ENCODE peak calls at places on chromosome 5, in five cellular contexts. One of them, this sample, is unnamed.

GRCh38 chr5:151234476-151235238 is 10.8 kb upstream of the CCDC69 start:
- DNase-seq in activated naive CD8-positive, alpha-beta T cell treated with anti-CD3 and anti-CD28 coated beads, Interleukin-2, amount 50 U/mL, for 16 hours: no peak
- DNase-seq in cortex of kidney: no peak
- DNase-seq in stimulated activated naive CD8-positive, alpha-beta T cell treated with anti-CD3 and anti-CD28 coated beads, Interleukin-15, Interleukin-2, amounts not matched to agents 100 U/mL and 50 U/mL, for 24 hours: no peak
- DNase-seq in dorsolateral prefrontal cortex: no peak
- DNase-seq in this sample: no peak

GRCh38 chr5:32099486-32100035 is 74.6 kb downstream of the GOLPH3 start:
- DNase-seq in activated naive CD8-positive, alpha-beta T cell treated with anti-CD3 and anti-CD28 coated beads, Interleukin-2, amount 50 U/mL, for 16 hours: no peak
- DNase-seq in cortex of kidney: no peak
- DNase-seq in dorsolateral prefrontal cortex: no peak
- DNase-seq in stimulated activated naive CD8-positive, alpha-beta T cell treated with anti-CD3 and anti-CD28 coated beads, Interleukin-15, Interleukin-2, amounts not matched to agents 100 U/mL and 50 U/mL, for 24 hours: no peak
- DNase-seq in this sample: no peak

GRCh38 chr5:177403826-177404640 is 3.6 kb upstream of the PFN3 start:
- DNase-seq in activated naive CD8-positive, alpha-beta T cell treated with anti-CD3 and anti-CD28 coated beads, Interleukin-2, amount 50 U/mL, for 16 hours: peak; percentile 66
- DNase-seq in stimulated activated naive CD8-positive, alpha-beta T cell treated with anti-CD3 and anti-CD28 coated beads, Interleukin-15, Interleukin-2, amounts not matched to agents 100 U/mL and 50 U/mL, for 24 hours: peak; percentile 88
- DNase-seq in dorsolateral prefrontal cortex: peak; percentile 73
- DNase-seq in cortex of kidney: no peak
- DNase-seq in this sample: peak; percentile 67

GRCh38 chr5:177447611-177448243 is 1.1 kb downstream of the PRR7 start:
- DNase-seq in stimulated activated naive CD8-positive, alpha-beta T cell treated with anti-CD3 and anti-CD28 coated beads, Interleukin-15, Interleukin-2, amounts not matched to agents 100 U/mL and 50 U/mL, for 24 hours: peak; percentile 57
- DNase-seq in dorsolateral prefrontal cortex: peak; percentile 75
- DNase-seq in activated naive CD8-positive, alpha-beta T cell treated with anti-CD3 and anti-CD28 coated beads, Interleukin-2, amount 50 U/mL, for 16 hours: no peak
- DNase-seq in cortex of kidney: no peak
- DNase-seq in this sample: no peak

GRCh38 chr5:176725521-176725920 is 78.2 kb downstream of the TSPAN17 start:
- DNase-seq in cortex of kidney: no peak
- DNase-seq in stimulated activated naive CD8-positive, alpha-beta T cell treated with anti-CD3 and anti-CD28 coated beads, Interleukin-15, Interleukin-2, amounts not matched to agents 100 U/mL and 50 U/mL, for 24 hours: no peak
- DNase-seq in activated naive CD8-positive, alpha-beta T cell treated with anti-CD3 and anti-CD28 coated beads, Interleukin-2, amount 50 U/mL, for 16 hours: no peak
- DNase-seq in dorsolateral prefrontal cortex: no peak
- DNase-seq in this sample: no peak

GRCh38 chr5:170267431-170268152 is 30.0 kb downstream of the LCP2 start:
- DNase-seq in dorsolateral prefrontal cortex: peak; percentile 59
- DNase-seq in activated naive CD8-positive, alpha-beta T cell treated with anti-CD3 and anti-CD28 coated beads, Interleukin-2, amount 50 U/mL, for 16 hours: peak; percentile 54
- DNase-seq in stimulated activated naive CD8-positive, alpha-beta T cell treated with anti-CD3 and anti-CD28 coated beads, Interleukin-15, Interleukin-2, amounts not matched to agents 100 U/mL and 50 U/mL, for 24 hours: peak; percentile 85
- DNase-seq in cortex of kidney: no peak
- DNase-seq in this sample: peak; percentile 64

GRCh38 chr5:3218916-3219650 is 376.5 kb upstream of the IRX1 start:
- DNase-seq in cortex of kidney: no peak
- DNase-seq in activated naive CD8-positive, alpha-beta T cell treated with anti-CD3 and anti-CD28 coated beads, Interleukin-2, amount 50 U/mL, for 16 hours: no peak
- DNase-seq in dorsolateral prefrontal cortex: no peak
- DNase-seq in stimulated activated naive CD8-positive, alpha-beta T cell treated with anti-CD3 and anti-CD28 coated beads, Interleukin-15, Interleukin-2, amounts not matched to agents 100 U/mL and 50 U/mL, for 24 hours: no peak
- DNase-seq in this sample: no peak

GRCh38 chr5:164202338-164202737 is 696.9 kb downstream of the MAT2B start:
- DNase-seq in activated naive CD8-positive, alpha-beta T cell treated with anti-CD3 and anti-CD28 coated beads, Interleukin-2, amount 50 U/mL, for 16 hours: no peak
- DNase-seq in cortex of kidney: no peak
- DNase-seq in stimulated activated naive CD8-positive, alpha-beta T cell treated with anti-CD3 and anti-CD28 coated beads, Interleukin-15, Interleukin-2, amounts not matched to agents 100 U/mL and 50 U/mL, for 24 hours: no peak
- DNase-seq in dorsolateral prefrontal cortex: no peak
- DNase-seq in this sample: no peak

GRCh38 chr5:178232124-178232919 is at the start of gene PHYKPL:
- DNase-seq in dorsolateral prefrontal cortex: peak; percentile 58
- DNase-seq in cortex of kidney: no peak
- DNase-seq in activated naive CD8-positive, alpha-beta T cell treated with anti-CD3 and anti-CD28 coated beads, Interleukin-2, amount 50 U/mL, for 16 hours: peak; percentile 24
- DNase-seq in stimulated activated naive CD8-positive, alpha-beta T cell treated with anti-CD3 and anti-CD28 coated beads, Interleukin-15, Interleukin-2, amounts not matched to agents 100 U/mL and 50 U/mL, for 24 hours: peak; percentile 79
- DNase-seq in this sample: peak; percentile 67